ENCODE peak calls at places on chromosomes 12 and 14, in five cellular contexts. One of them, this sample, is unnamed.

GRCh38 chr14:30988509-30988908 is 36.9 kb upstream of the AP4S1 start:
- DNase-seq in lower leg skin: no peak
- DNase-seq in fibroblast of lung: peak
- DNase-seq in H1: no peak
- DNase-seq in heart right ventricle: no peak
- DNase-seq in this sample: peak

GRCh38 chr12:8077207-8077606 is 4.9 kb upstream of the NECAP1 start:
- DNase-seq in lower leg skin: no peak
- DNase-seq in fibroblast of lung: peak
- DNase-seq in H1: no peak
- DNase-seq in heart right ventricle: no peak
- DNase-seq in this sample: no peak

GRCh38 chr14:28609228-28609828 is 157.3 kb upstream of the FOXG1 start:
- DNase-seq in lower leg skin: no peak
- DNase-seq in fibroblast of lung: peak
- DNase-seq in H1: peak
- DNase-seq in heart right ventricle: peak
- DNase-seq in this sample: peak

GRCh38 chr14:75864352-75864751 is 117.4 kb downstream of the TGFB3 start:
- DNase-seq in lower leg skin: no peak
- DNase-seq in fibroblast of lung: peak
- DNase-seq in H1: no peak
- DNase-seq in heart right ventricle: no peak
- DNase-seq in this sample: peak

GRCh38 chr14:63323148-63323547 is 4.4 kb upstream of the GPHB5 start:
- DNase-seq in lower leg skin: no peak
- DNase-seq in fibroblast of lung: no peak
- DNase-seq in H1: no peak
- DNase-seq in heart right ventricle: no peak
- DNase-seq in this sample: no peak

GRCh38 chr14:104738375-104739019 is 14.4 kb upstream of the SIVA1 start:
- DNase-seq in lower leg skin: no peak
- DNase-seq in fibroblast of lung: no peak
- DNase-seq in H1: no peak
- DNase-seq in heart right ventricle: no peak
- DNase-seq in this sample: no peak

GRCh38 chr12:95339086-95339788 is 121.6 kb downstream of the VEZT start:
- DNase-seq in lower leg skin: no peak
- DNase-seq in fibroblast of lung: no peak
- DNase-seq in H1: no peak
- DNase-seq in heart right ventricle: no peak
- DNase-seq in this sample: no peak

GRCh38 chr14:22994762-22995275 is 12.5 kb upstream of the AJUBA start:
- DNase-seq in lower leg skin: no peak
- DNase-seq in fibroblast of lung: peak
- DNase-seq in H1: no peak
- DNase-seq in heart right ventricle: no peak
- DNase-seq in this sample: peak

GRCh38 chr12:89976866-89977265 is 268.2 kb upstream of the ATP2B1 start:
- DNase-seq in lower leg skin: no peak
- DNase-seq in fibroblast of lung: no peak
- DNase-seq in H1: no peak
- DNase-seq in heart right ventricle: no peak
- DNase-seq in this sample: no peak

GRCh38 chr14:49975286-49975685 is 82.4 kb downstream of the ARF6 start:
- DNase-seq in lower leg skin: no peak
- DNase-seq in fibroblast of lung: peak
- DNase-seq in H1: no peak
- DNase-seq in heart right ventricle: no peak
- DNase-seq in this sample: peak

GRCh38 chr12:6072302-6072752 is 52.1 kb downstream of the VWF start:
- DNase-seq in lower leg skin: no peak
- DNase-seq in fibroblast of lung: peak
- DNase-seq in H1: no peak
- DNase-seq in heart right ventricle: no peak
- DNase-seq in this sample: peak

GRCh38 chr12:13171921-13172859 is 24.3 kb upstream of the EMP1 start:
- DNase-seq in lower leg skin: no peak
- DNase-seq in fibroblast of lung: no peak
- DNase-seq in H1: no peak
- DNase-seq in heart right ventricle: no peak
- DNase-seq in this sample: peak

GRCh38 chr12:125983784-125984510 is 918.7 kb downstream of the AACS start:
- DNase-seq in lower leg skin: no peak
- DNase-seq in fibroblast of lung: no peak
- DNase-seq in H1: no peak
- DNase-seq in heart right ventricle: no peak
- DNase-seq in this sample: no peak

GRCh38 chr12:69688496-69689427 is 10.3 kb downstream of the BEST3 start:
- DNase-seq in lower leg skin: peak
- DNase-seq in fibroblast of lung: peak
- DNase-seq in H1: peak
- DNase-seq in heart right ventricle: peak
- DNase-seq in this sample: peak

GRCh38 chr12:26566670-26567069 is 266.3 kb downstream of the ITPR2 start:
- DNase-seq in lower leg skin: no peak
- DNase-seq in fibroblast of lung: peak
- DNase-seq in H1: no peak
- DNase-seq in heart right ventricle: no peak
- DNase-seq in this sample: no peak

GRCh38 chr14:97603201-97603600 is 806.0 kb downstream of the VRK1 start:
- DNase-seq in lower leg skin: no peak
- DNase-seq in fibroblast of lung: no peak
- DNase-seq in H1: no peak
- DNase-seq in heart right ventricle: no peak
- DNase-seq in this sample: no peak

GRCh38 chr12:100656806-100657205 is 83.3 kb downstream of the GAS2L3 start:
- DNase-seq in lower leg skin: no peak
- DNase-seq in fibroblast of lung: no peak
- DNase-seq in H1: no peak
- DNase-seq in heart right ventricle: no peak
- DNase-seq in this sample: no peak

GRCh38 chr14:90276627-90277367 is 20.4 kb downstream of the PSMC1 start:
- DNase-seq in lower leg skin: no peak
- DNase-seq in fibroblast of lung: no peak
- DNase-seq in H1: no peak
- DNase-seq in heart right ventricle: no peak
- DNase-seq in this sample: peak

GRCh38 chr12:70598467-70599194 is 38.6 kb downstream of the PTPRB start:
- DNase-seq in lower leg skin: no peak
- DNase-seq in fibroblast of lung: no peak
- DNase-seq in H1: no peak
- DNase-seq in heart right ventricle: no peak
- DNase-seq in this sample: no peak

GRCh38 chr14:91349481-91350074 is 68.0 kb downstream of the CCDC88C start:
- DNase-seq in lower leg skin: no peak
- DNase-seq in fibroblast of lung: no peak
- DNase-seq in H1: no peak
- DNase-seq in heart right ventricle: no peak
- DNase-seq in this sample: no peak

GRCh38 chr12:3492868-3493224 is 1.8 kb downstream of the PRMT8 start:
- DNase-seq in lower leg skin: no peak
- DNase-seq in fibroblast of lung: no peak
- DNase-seq in H1: no peak
- DNase-seq in heart right ventricle: no peak
- DNase-seq in this sample: no peak

GRCh38 chr12:42002563-42002962 is 142.1 kb downstream of the GXYLT1 start:
- DNase-seq in lower leg skin: no peak
- DNase-seq in fibroblast of lung: no peak
- DNase-seq in H1: no peak
- DNase-seq in heart right ventricle: no peak
- DNase-seq in this sample: no peak

GRCh38 chr12:104596128-104596799 is 139.5 kb downstream of the CHST11 start:
- DNase-seq in lower leg skin: peak
- DNase-seq in fibroblast of lung: peak
- DNase-seq in H1: no peak
- DNase-seq in heart right ventricle: no peak
- DNase-seq in this sample: peak

GRCh38 chr14:23492618-23493272 is 23.2 kb downstream of the NGDN start:
- DNase-seq in lower leg skin: no peak
- DNase-seq in fibroblast of lung: no peak
- DNase-seq in H1: no peak
- DNase-seq in heart right ventricle: no peak
- DNase-seq in this sample: peak

GRCh38 chr12:126784328-126784921 is 1482.5 kb upstream of the TMEM132C start:
- DNase-seq in lower leg skin: no peak
- DNase-seq in fibroblast of lung: no peak
- DNase-seq in H1: peak
- DNase-seq in heart right ventricle: peak
- DNase-seq in this sample: peak

GRCh38 chr12:63889236-63889635 is 44.7 kb downstream of the SRGAP1 start:
- DNase-seq in lower leg skin: no peak
- DNase-seq in fibroblast of lung: peak
- DNase-seq in H1: no peak
- DNase-seq in heart right ventricle: no peak
- DNase-seq in this sample: peak

GRCh38 chr12:90826031-90826430 is 128.9 kb downstream of the CCER1 start:
- DNase-seq in lower leg skin: no peak
- DNase-seq in fibroblast of lung: no peak
- DNase-seq in H1: no peak
- DNase-seq in heart right ventricle: no peak
- DNase-seq in this sample: no peak

GRCh38 chr14:81485372-81485771 is 48.3 kb downstream of the SEL1L start:
- DNase-seq in lower leg skin: no peak
- DNase-seq in fibroblast of lung: no peak
- DNase-seq in H1: no peak
- DNase-seq in heart right ventricle: no peak
- DNase-seq in this sample: no peak

GRCh38 chr12:114848661-114849060 is 164.7 kb upstream of the TBX3 start:
- DNase-seq in lower leg skin: no peak
- DNase-seq in fibroblast of lung: peak
- DNase-seq in H1: no peak
- DNase-seq in heart right ventricle: no peak
- DNase-seq in this sample: peak

GRCh38 chr12:54502485-54502884 is 4.9 kb downstream of the NCKAP1L start:
- DNase-seq in lower leg skin: no peak
- DNase-seq in fibroblast of lung: no peak
- DNase-seq in H1: no peak
- DNase-seq in heart right ventricle: no peak
- DNase-seq in this sample: no peak

GRCh38 chr12:54495327-54495726 is 2.2 kb upstream of the NCKAP1L start:
- DNase-seq in lower leg skin: no peak
- DNase-seq in fibroblast of lung: no peak
- DNase-seq in H1: no peak
- DNase-seq in heart right ventricle: no peak
- DNase-seq in this sample: no peak

DNA sequence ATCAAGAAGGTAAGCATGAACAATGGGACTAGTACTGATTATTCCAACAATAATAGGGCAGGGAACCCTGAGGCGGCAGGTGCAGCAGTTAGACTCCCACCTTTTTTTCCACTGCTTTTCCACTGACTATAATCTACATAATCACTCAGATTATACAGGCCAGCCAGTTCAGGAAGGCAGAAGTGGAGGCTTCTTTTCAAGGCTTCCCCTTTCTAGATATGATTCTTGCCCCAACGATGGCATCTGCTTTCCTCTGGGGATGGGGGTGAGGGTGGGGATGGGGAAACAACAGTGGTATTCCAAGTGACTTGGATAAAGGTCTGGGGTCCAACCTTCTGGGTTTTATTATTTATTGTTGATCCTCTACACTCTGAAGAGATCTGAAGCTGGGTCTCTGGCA is 331 bp downstream of the NCKAP1L start:
- DNase-seq in lower leg skin: no peak
- DNase-seq in fibroblast of lung: no peak
- DNase-seq in H1: no peak
- DNase-seq in heart right ventricle: no peak
- DNase-seq in this sample: no peak
- H3K4me3 ChIP-seq in lower leg skin: no peak
- H3K4me3 ChIP-seq in fibroblast of lung: no peak
- H3K4me3 ChIP-seq in H1: no peak
- H3K4me3 ChIP-seq in heart right ventricle: peak
- H3K4me3 ChIP-seq in this sample: no peak

DNA sequence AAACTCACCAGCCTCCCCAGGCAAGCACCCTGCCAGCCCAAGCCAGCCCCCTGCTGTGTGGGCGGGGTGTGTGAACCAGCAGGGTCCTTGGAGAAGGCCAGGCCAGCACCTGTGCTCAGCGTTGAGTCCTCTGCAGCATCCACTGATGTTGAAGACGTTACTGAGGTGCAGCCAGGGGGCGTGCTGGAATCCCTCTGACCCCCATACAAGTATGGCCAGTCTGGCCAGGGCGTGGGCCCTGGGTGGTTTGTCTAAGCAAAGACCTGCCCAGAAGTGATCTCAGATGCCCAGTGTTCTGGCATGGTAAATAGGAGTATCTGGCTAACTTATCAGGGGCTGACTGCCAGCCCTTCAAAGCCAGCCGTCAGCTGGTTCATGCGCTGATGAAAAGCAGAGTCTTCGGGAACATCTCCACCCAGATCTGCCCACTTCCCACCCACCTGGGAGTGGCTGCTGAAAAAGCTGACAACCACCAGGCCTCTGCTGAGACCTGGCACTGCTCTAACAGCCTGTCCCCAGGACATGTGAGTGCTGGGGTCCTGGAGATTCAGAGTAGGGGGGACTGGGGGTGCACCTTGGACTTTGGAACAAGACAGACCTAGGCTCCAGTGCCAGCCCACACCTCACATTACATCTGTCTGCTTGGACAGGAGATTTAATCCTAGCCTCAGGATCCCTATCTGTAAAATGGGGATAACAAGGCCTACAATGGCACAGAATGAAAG is 41.1 kb downstream of the ACTN1 start:
- DNase-seq in lower leg skin: no peak
- DNase-seq in fibroblast of lung: peak
- DNase-seq in H1: no peak
- DNase-seq in heart right ventricle: peak
- DNase-seq in this sample: no peak
- TF ChIP-seq CTCF in lower leg skin: no peak
- TF ChIP-seq CTCF in fibroblast of lung: peak
- TF ChIP-seq CTCF in H1: peak
- TF ChIP-seq CTCF in heart right ventricle: peak
- TF ChIP-seq CTCF in this sample: peak

DNA sequence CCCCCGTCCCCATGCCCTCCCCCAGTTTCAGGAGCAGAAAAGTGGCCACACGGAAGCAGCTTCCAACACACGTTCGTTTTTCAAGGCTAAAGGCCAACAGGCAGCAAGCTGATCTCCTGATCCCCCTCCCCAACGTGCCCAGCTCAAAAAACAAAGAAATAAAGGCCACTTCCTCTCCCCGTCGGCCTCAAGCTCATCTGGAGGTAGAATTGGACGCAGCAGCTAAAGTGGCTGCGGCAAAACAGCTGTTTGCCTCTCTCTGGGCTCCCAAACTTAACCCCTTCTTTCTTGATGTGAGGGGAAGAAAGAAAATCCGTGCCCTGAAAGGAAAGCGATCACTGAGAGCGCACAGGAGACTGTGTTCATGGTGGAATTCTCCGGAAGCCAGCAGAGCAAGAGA is 66.3 kb downstream of the SCARB1 start:
- DNase-seq in lower leg skin: no peak
- DNase-seq in fibroblast of lung: no peak
- DNase-seq in H1: no peak
- DNase-seq in heart right ventricle: no peak
- DNase-seq in this sample: no peak
- H3K4me3 ChIP-seq in lower leg skin: no peak
- H3K4me3 ChIP-seq in fibroblast of lung: no peak
- H3K4me3 ChIP-seq in H1: no peak
- H3K4me3 ChIP-seq in heart right ventricle: no peak
- H3K4me3 ChIP-seq in this sample: no peak

GRCh38 chr12:27710592-27711311 is at the start of gene MRPS35:
- DNase-seq in lower leg skin: peak
- DNase-seq in fibroblast of lung: peak
- DNase-seq in H1: peak
- DNase-seq in heart right ventricle: peak
- DNase-seq in this sample: peak
- TF ChIP-seq CTCF in lower leg skin: no peak
- TF ChIP-seq CTCF in fibroblast of lung: no peak
- TF ChIP-seq CTCF in H1: no peak
- TF ChIP-seq CTCF in heart right ventricle: no peak
- TF ChIP-seq CTCF in this sample: peak